ENCODE peak calls at places on chromosomes 3 and 15, in eight cellular contexts. O, Q, B, R, S, U, X and P are unnamed samples. For H3K27me3, the result is how much of the 10 kb centered on the place peaks cover.

GRCh38 chr3:139427283-139428060 is 38.0 kb upstream of the COPB2 start:
- DNase-seq in O (no peak), Q (no peak), B (peak), R (no peak), S (no peak), U (no peak), X (no peak), P (no peak)

GRCh38 chr15:96171842-96172241 is 158.7 kb upstream of the NR2F2 start:
- DNase-seq in O (no peak), Q (no peak), B (no peak), R (no peak), S (no peak), U (no peak), X (no peak), P (no peak)

GRCh38 chr3:163347944-163348343 is 1730.4 kb downstream of the SI start:
- DNase-seq in O (no peak), Q (no peak), B (no peak), R (no peak), S (no peak), U (no peak), X (no peak), P (no peak)

GRCh38 chr15:87752250-87752951 is 504.1 kb downstream of the NTRK3 start:
- DNase-seq in O (no peak), Q (no peak), B (no peak), R (no peak), S (no peak), U (no peak), X (no peak), P (no peak)

GRCh38 chr3:56702487-56703315 is 19.6 kb upstream of the TASOR start:
- DNase-seq in O (no peak), Q (no peak), B (peak), R (peak), S (no peak), U (no peak), X (peak), P (no peak)

GRCh38 chr3:150972379-150972985 is at the start of gene CLRN1:
- DNase-seq in O (no peak), Q (no peak), B (no peak), R (no peak), S (no peak), U (no peak), X (no peak), P (no peak)

GRCh38 chr15:27722102-27722501 is 377.0 kb downstream of the OCA2 start:
- DNase-seq in O (no peak), Q (no peak), B (no peak), R (no peak), S (no peak), U (no peak), X (no peak), P (no peak)

GRCh38 chr3:188397766-188398705 is 244.1 kb downstream of the LPP start:
- DNase-seq in O (no peak), Q (no peak), B (no peak), R (peak), S (no peak), U (no peak), X (no peak), P (no peak)

GRCh38 chr3:167493240-167493639 is 19.4 kb upstream of the SERPINI2 start:
- DNase-seq in O (no peak), Q (no peak), B (peak), R (no peak), S (no peak), U (no peak), X (no peak), P (no peak)

GRCh38 chr15:60352525-60352924 is 45.3 kb downstream of the ANXA2 start:
- DNase-seq in O (no peak), Q (no peak), B (no peak), R (no peak), S (no peak), U (no peak), X (no peak), P (no peak)

GRCh38 chr15:73924258-73924921 is 1.9 kb upstream of the LOXL1 start:
- DNase-seq in O (peak), Q (peak), B (no peak), R (no peak), S (no peak), U (no peak), X (no peak), P (no peak)

GRCh38 chr3:23547905-23548304 is 257.9 kb upstream of the UBE2E1 start:
- DNase-seq in O (no peak), Q (no peak), B (no peak), R (no peak), S (no peak), U (no peak), X (no peak), P (no peak)

GRCh38 chr15:74441248-74441939 is 7.6 kb upstream of the SEMA7A start:
- DNase-seq in O (no peak), Q (no peak), B (no peak), R (no peak), S (no peak), U (no peak), X (no peak), P (no peak)

GRCh38 chr15:51842852-51843737 is 13.6 kb downstream of the TMOD3 start:
- DNase-seq in O (no peak), Q (no peak), B (peak), R (no peak), S (no peak), U (no peak), X (no peak), P (no peak)

GRCh38 chr15:79505956-79506355 is 73.8 kb downstream of the MINAR1 start:
- DNase-seq in O (no peak), Q (no peak), B (no peak), R (no peak), S (no peak), U (no peak), X (no peak), P (no peak)

GRCh38 chr3:46742992-46743391 is 25.3 kb upstream of the PRSS50 start:
- DNase-seq in O (no peak), Q (no peak), B (no peak), R (no peak), S (no peak), U (no peak), X (no peak), P (no peak)

GRCh38 chr3:89042251-89042650 is 65.2 kb upstream of the EPHA3 start:
- DNase-seq in O (no peak), Q (no peak), B (no peak), R (no peak), S (no peak), U (no peak), X (no peak), P (no peak)

GRCh38 chr15:29470311-29470710 is 200.7 kb upstream of the NSMCE3 start:
- DNase-seq in O (no peak), Q (no peak), B (no peak), R (no peak), S (no peak), U (peak), X (no peak), P (no peak)

GRCh38 chr3:170228093-170228766 is 6.0 kb downstream of the PRKCI start:
- DNase-seq in O (no peak), Q (no peak), B (no peak), R (no peak), S (no peak), U (no peak), X (no peak), P (no peak)

GRCh38 chr3:127694467-127695215 is 21.9 kb downstream of the ABTB1 start:
- DNase-seq in O (no peak), Q (no peak), B (peak), R (peak), S (no peak), U (no peak), X (peak), P (no peak)

DNA sequence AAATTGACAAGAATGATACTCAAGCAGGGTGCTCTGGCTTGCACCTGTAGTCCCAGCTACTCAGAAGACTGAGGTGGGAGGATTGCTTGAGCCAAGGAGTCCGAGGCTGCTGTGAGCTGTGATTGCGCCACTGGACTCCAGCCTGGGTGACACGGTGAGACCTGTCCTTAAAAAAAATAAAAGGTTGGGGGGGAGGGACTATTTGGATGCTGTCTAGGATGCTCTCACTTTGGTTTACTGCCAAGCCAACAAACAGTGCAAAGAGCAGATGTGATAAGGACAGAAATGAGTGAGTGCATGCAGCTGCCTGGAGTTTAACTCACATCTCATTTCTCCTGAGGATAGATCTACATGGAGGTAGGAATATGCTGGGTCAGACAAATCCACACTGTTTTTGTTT is 130.0 kb downstream of the FRMD4B start:
- DNase-seq in O (no peak), Q (no peak), B (no peak), R (no peak), S (no peak), U (no peak), X (no peak), P (no peak)
- H3K27me3 ChIP-seq in O (under half), Q (under half), B (under half), R (under half), S (under half), U (under half), X (under half), P (under half)

DNA sequence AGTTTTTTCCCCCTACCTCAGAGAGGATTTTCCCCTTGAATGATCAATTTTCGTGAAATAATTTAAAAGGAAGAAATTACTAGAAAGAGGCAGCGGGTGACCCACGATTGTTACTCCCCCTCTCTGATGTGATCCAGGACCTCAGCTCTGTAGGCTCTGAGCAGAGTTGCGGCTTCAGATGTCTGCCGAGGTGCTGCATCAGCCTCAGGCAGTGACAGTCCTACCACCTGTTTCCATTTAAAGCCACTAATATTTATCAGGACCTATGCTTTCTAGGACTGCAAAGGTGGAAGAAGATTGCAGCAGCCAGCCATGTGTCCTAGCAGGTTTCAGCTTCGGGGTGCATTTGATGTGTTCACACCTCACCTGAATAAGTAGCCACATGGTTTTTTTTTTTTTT is 294.8 kb upstream of the C2CD4B start:
- DNase-seq in O (no peak), Q (no peak), B (no peak), R (no peak), S (no peak), U (no peak), X (no peak), P (no peak)
- H3K27ac ChIP-seq in O (no peak), Q (no peak), B (no peak), R (no peak), S (no peak), U (no peak), X (no peak), P (no peak)

DNA sequence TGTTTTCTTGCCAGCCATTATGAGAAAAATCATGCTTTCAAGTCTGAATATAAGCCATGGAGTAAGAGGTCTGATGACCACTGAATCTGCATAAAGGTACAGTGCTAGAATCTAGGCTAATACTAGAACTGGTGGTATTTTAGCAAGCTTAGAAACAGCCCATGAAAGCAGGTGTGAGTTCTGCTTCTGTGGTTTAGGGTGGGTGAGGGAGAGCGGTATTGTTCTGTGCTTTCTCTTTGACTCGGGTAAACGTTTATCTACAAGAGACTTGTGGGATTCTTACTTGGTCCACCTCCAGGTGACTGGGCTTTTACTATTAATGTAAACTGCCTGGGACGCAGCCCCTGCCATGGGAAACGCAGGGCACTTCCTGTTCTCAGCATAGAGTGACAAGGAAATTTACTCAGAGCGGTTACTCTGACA is 55.2 kb downstream of the PGPEP1L start:
- DNase-seq in O (no peak), Q (no peak), B (no peak), R (no peak), S (no peak), U (no peak), X (peak), P (no peak)
- TF ChIP-seq POLR2A in O (no peak), Q (no peak), B (no peak), R (no peak), S (no peak), U (no peak), X (no peak), P (no peak)

DNA sequence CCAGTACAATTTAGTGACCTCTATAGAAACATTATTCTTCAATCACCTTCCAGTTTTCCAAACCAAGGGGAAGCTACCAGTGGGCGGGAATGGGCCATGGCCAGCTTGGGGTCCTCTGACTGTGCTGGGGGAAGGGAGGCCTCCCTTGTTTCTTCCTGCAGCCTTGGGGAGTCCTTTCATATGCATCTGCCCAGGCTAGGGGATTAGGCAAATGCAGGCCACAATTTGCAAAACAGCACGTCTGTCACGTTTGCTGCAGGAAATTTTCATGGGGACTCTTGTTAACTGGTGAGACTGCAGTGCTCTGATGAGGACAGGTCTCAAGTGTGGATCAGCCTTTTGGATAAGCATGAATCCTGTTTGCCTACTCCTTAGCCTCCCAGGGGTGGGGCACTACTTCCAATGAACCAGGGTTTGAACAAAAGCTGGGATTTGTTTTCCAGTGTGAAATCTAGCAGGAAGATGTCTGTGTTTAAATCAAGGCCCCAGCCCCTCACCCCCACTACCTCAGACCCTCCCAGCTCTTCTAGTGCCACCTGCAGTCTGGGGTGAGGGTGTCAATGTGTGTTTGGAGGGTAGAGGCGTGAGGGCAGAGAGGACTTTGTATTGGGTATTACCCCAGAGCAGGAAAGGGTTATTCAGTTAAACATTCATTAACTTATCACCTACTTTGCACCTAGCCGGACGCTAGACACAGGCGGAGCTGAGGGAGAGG is 219.9 kb downstream of the OPA1 start:
- DNase-seq in O (no peak), Q (no peak), B (no peak), R (no peak), S (peak), U (no peak), X (no peak), P (no peak)
- H3K27me3 ChIP-seq in O (under half), Q (under half), B (under half), R (under half), S (under half), U (under half), X (under half), P (under half)

DNA sequence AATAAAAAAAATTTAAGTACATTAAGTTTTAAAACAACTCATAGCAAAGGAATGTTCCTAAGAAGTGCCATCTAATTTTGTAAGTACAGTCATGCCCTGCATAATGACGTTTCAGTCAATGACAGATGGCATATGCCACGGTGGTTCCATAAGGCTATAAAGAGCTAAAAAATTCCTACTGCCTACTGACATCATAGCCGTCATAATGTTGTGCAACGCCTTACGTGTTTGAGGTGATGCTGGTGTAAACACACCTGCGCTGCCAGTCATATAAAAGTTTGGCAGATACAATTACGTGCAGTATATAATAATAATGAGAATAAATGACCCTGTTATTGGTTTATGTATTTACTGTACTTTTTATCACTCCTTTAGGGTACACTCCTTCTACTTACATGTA is 35.0 kb upstream of the VGLL4 start:
- DNase-seq in O (no peak), Q (no peak), B (no peak), R (no peak), S (no peak), U (no peak), X (no peak), P (peak)
- H3K27ac ChIP-seq in O (no peak), Q (no peak), B (no peak), R (no peak), S (no peak), U (no peak), X (no peak), P (no peak)

DNA sequence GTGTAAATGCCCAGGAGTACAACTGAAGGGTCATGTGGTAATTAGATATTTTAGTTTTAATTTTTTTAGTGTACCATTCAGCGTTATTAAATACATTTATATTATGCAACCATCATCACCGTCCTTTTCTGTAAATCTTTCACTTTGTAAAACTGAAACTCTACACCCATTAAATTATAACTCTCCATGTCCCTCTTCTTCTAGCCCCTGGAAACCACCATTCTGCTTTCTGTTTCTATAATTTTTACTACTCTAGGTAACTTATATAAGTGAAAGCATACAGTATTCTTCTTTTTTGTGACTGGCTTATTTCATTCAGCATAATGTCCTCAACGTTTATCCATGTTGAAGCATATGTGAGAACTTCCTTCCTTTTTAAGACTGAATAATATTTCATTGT is 48.1 kb downstream of the STXBP5L start:
- DNase-seq in O (no peak), Q (no peak), B (no peak), R (no peak), S (no peak), U (no peak), X (no peak), P (no peak)
- TF ChIP-seq POLR2A in O (no peak), Q (no peak), B (no peak), R (no peak), S (no peak), U (no peak), X (no peak), P (no peak)

GRCh38 chr3:158097571-158098553 is 8.4 kb downstream of the SHOX2 start:
- DNase-seq in O (peak), Q (peak), B (no peak), R (no peak), S (peak), U (no peak), X (peak), P (no peak)
- H3K27me3 ChIP-seq in O (under half), Q (under half), B (under half), R (half or more), S (half or more), U (half or more), X (under half), P (under half)

DNA sequence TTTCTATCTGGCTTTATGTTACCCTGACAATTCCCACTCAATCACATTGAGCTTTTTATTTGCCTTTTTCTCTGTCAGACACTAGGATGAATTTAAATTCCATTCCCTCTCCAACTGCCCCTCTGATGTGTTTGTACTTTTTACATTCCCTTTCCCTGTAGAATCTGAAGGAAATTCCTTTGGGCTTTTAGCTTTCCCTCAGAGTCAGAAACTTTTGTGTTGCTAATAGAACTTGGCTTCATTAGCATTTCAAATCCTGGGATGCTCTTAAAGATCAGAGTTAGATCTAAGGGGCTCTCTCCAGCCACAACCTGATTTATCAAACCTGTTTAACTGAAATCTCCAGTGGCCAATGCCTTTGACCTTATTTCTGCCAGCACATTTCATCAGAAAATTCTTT is 7.9 kb upstream of the RARB start:
- DNase-seq in O (no peak), Q (no peak), B (no peak), R (no peak), S (no peak), U (no peak), X (no peak), P (no peak)
- H3K27ac ChIP-seq in O (no peak), Q (no peak), B (no peak), R (no peak), S (no peak), U (no peak), X (no peak), P (no peak)

GRCh38 chr15:39511000-39511914 is 69.6 kb upstream of the THBS1 start:
- DNase-seq in O (peak), Q (peak), B (peak), R (peak), S (no peak), U (no peak), X (no peak), P (peak)
- TF ChIP-seq POLR2A in O (no peak), Q (no peak), B (no peak), R (no peak), S (no peak), U (no peak), X (no peak), P (no peak)

GRCh38 chr3:28781053-28781452 is 432.4 kb upstream of the AZI2 start:
- DNase-seq in O (no peak), Q (no peak), B (no peak), R (no peak), S (no peak), U (no peak), X (no peak), P (no peak)
- H3K27me3 ChIP-seq in O (under half), Q (under half), B (under half), R (under half), S (under half), U (under half), X (under half), P (under half)